ENCODE peak calls at places on chromosomes 7 and 10, in six cellular contexts. One of them, this sample, is unnamed.

GRCh38 chr10:84540617-84541288 is 212.4 kb downstream of the CCSER2 start:
- DNase-seq in neuronal stem cell: peak; percentile 67
- DNase-seq in IMR-90: peak; percentile 44
- DNase-seq in H9: peak; percentile 88
- DNase-seq in trophoblast cell: peak; percentile 62
- DNase-seq in H1: no peak
- DNase-seq in this sample: peak; percentile 71

GRCh38 chr10:127398140-127398966 is 150.8 kb upstream of the NPS start:
- DNase-seq in neuronal stem cell: peak; percentile 11
- DNase-seq in IMR-90: peak; percentile 73
- DNase-seq in H9: no peak
- DNase-seq in trophoblast cell: no peak
- DNase-seq in H1: no peak
- DNase-seq in this sample: peak; percentile 36

GRCh38 chr7:44505595-44505994 is 15.1 kb upstream of the NUDCD3 start:
- DNase-seq in neuronal stem cell: no peak
- DNase-seq in IMR-90: no peak
- DNase-seq in H9: no peak
- DNase-seq in trophoblast cell: no peak
- DNase-seq in H1: no peak
- DNase-seq in this sample: no peak

GRCh38 chr10:129940617-129941198 is 23.4 kb downstream of the EBF3 start:
- DNase-seq in neuronal stem cell: no peak
- DNase-seq in IMR-90: no peak
- DNase-seq in H9: no peak
- DNase-seq in trophoblast cell: no peak
- DNase-seq in H1: no peak
- DNase-seq in this sample: no peak

GRCh38 chr7:132141109-132141508 is 435.2 kb downstream of the PLXNA4 start:
- DNase-seq in neuronal stem cell: no peak
- DNase-seq in IMR-90: no peak
- DNase-seq in H9: no peak
- DNase-seq in trophoblast cell: no peak
- DNase-seq in H1: no peak
- DNase-seq in this sample: no peak

GRCh38 chr10:80454526-80455460 is 683 bp downstream of the TSPAN14 start:
- DNase-seq in neuronal stem cell: no peak
- DNase-seq in IMR-90: no peak
- DNase-seq in H9: peak; percentile 41
- DNase-seq in trophoblast cell: no peak
- DNase-seq in H1: no peak
- DNase-seq in this sample: peak; percentile 57

GRCh38 chr7:33807158-33807530 is 98.2 kb upstream of the BMPER start:
- DNase-seq in neuronal stem cell: no peak
- DNase-seq in IMR-90: no peak
- DNase-seq in H9: no peak
- DNase-seq in trophoblast cell: no peak
- DNase-seq in H1: no peak
- DNase-seq in this sample: no peak

GRCh38 chr10:51698473-51699063 is 827 bp downstream of the CSTF2T start:
- DNase-seq in neuronal stem cell: no peak
- DNase-seq in IMR-90: no peak
- DNase-seq in H9: no peak
- DNase-seq in trophoblast cell: no peak
- DNase-seq in H1: no peak
- DNase-seq in this sample: no peak

GRCh38 chr10:84801156-84801555 is 472.8 kb downstream of the CCSER2 start:
- DNase-seq in neuronal stem cell: no peak
- DNase-seq in IMR-90: no peak
- DNase-seq in H9: no peak
- DNase-seq in trophoblast cell: no peak
- DNase-seq in H1: no peak
- DNase-seq in this sample: no peak

GRCh38 chr10:124532106-124532641 is 70.6 kb downstream of the LHPP start:
- DNase-seq in neuronal stem cell: no peak
- DNase-seq in IMR-90: no peak
- DNase-seq in H9: peak; percentile 90
- DNase-seq in trophoblast cell: peak; percentile 95
- DNase-seq in H1: peak; percentile 33
- DNase-seq in this sample: no peak

GRCh38 chr7:91137447-91137846 is 126.8 kb upstream of the FZD1 start:
- DNase-seq in neuronal stem cell: no peak
- DNase-seq in IMR-90: no peak
- DNase-seq in H9: no peak
- DNase-seq in trophoblast cell: no peak
- DNase-seq in H1: no peak
- DNase-seq in this sample: no peak

GRCh38 chr7:7830122-7830878 is 111.9 kb upstream of the RPA3 start:
- DNase-seq in neuronal stem cell: no peak
- DNase-seq in IMR-90: no peak
- DNase-seq in H9: no peak
- DNase-seq in trophoblast cell: peak; percentile 30
- DNase-seq in H1: no peak
- DNase-seq in this sample: no peak

GRCh38 chr10:3091346-3091787 is 24.0 kb downstream of the PFKP start:
- DNase-seq in neuronal stem cell: no peak
- DNase-seq in IMR-90: peak; percentile 94
- DNase-seq in H9: no peak
- DNase-seq in trophoblast cell: peak; percentile 97
- DNase-seq in H1: no peak
- DNase-seq in this sample: peak; percentile 64

GRCh38 chr7:45699726-45700390 is 125.7 kb downstream of the ADCY1 start:
- DNase-seq in neuronal stem cell: no peak
- DNase-seq in IMR-90: no peak
- DNase-seq in H9: no peak
- DNase-seq in trophoblast cell: no peak
- DNase-seq in H1: no peak
- DNase-seq in this sample: no peak

GRCh38 chr7:132783824-132784223 is 207.6 kb upstream of the PLXNA4 start:
- DNase-seq in neuronal stem cell: no peak
- DNase-seq in IMR-90: peak; percentile 89
- DNase-seq in H9: no peak
- DNase-seq in trophoblast cell: peak; percentile 23
- DNase-seq in H1: peak; percentile 19
- DNase-seq in this sample: peak; percentile 76

GRCh38 chr10:88104213-88104612 is 240.8 kb downstream of the PTEN start:
- DNase-seq in neuronal stem cell: no peak
- DNase-seq in IMR-90: no peak
- DNase-seq in H9: no peak
- DNase-seq in trophoblast cell: no peak
- DNase-seq in H1: no peak
- DNase-seq in this sample: peak; percentile 42

GRCh38 chr10:93319855-93320254 is 162.3 kb downstream of the MYOF start:
- DNase-seq in neuronal stem cell: no peak
- DNase-seq in IMR-90: no peak
- DNase-seq in H9: no peak
- DNase-seq in trophoblast cell: no peak
- DNase-seq in H1: no peak
- DNase-seq in this sample: no peak
- H2AK5ac ChIP-seq in neuronal stem cell: no peak overlapping the region
- H2AK5ac ChIP-seq in IMR-90: no peak overlapping the region
- H2AK5ac ChIP-seq in H9: no peak overlapping the region
- H2AK5ac ChIP-seq in trophoblast cell: no peak overlapping the region
- H2AK5ac ChIP-seq in H1: no peak overlapping the region
- H2AK5ac ChIP-seq in this sample: no peak overlapping the region

DNA sequence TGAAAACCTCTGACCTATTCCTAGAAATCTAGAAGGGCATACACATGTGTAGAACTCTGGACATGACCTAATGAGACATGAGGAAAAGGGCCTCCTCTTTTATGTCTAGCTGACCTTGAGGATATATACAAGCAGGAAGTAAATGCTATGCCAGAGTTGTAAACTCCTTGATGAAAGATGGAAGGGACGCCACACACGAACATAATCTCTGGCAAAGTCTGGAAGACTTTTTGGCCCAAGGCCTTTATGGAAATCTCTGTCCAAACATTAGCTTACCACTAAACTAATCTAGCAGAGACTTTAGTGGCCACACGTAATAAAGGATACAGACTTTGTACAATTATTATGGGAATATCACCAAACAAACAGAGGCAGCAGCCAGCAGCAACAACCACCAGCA is 138.1 kb upstream of the THSD7A start:
- DNase-seq in neuronal stem cell: no peak
- DNase-seq in IMR-90: no peak
- DNase-seq in H9: no peak
- DNase-seq in trophoblast cell: no peak
- DNase-seq in H1: no peak
- DNase-seq in this sample: no peak
- H4K91ac ChIP-seq in neuronal stem cell: no peak overlapping the region
- H4K91ac ChIP-seq in IMR-90: no peak overlapping the region
- H4K91ac ChIP-seq in H9: no peak overlapping the region
- H4K91ac ChIP-seq in trophoblast cell: no peak overlapping the region
- H4K91ac ChIP-seq in H1: no peak overlapping the region
- H4K91ac ChIP-seq in this sample: no peak overlapping the region

GRCh38 chr7:99325597-99326407 is at the start of gene ARPC1A:
- DNase-seq in neuronal stem cell: peak; percentile 93
- DNase-seq in IMR-90: peak; percentile 91
- DNase-seq in H9: peak; percentile 94
- DNase-seq in trophoblast cell: peak; percentile 95
- DNase-seq in H1: peak; percentile 90
- DNase-seq in this sample: peak; percentile 94
- H2AK5ac ChIP-seq in neuronal stem cell: peak within 1 kb of the TSS; percentile 84
- H2AK5ac ChIP-seq in IMR-90: peak within 1 kb of the TSS; percentile 85
- H2AK5ac ChIP-seq in H9: no peak within 1 kb of the TSS
- H2AK5ac ChIP-seq in trophoblast cell: peak within 1 kb of the TSS; percentile 46
- H2AK5ac ChIP-seq in H1: no peak within 1 kb of the TSS
- H2AK5ac ChIP-seq in this sample: peak within 1 kb of the TSS; percentile 63

DNA sequence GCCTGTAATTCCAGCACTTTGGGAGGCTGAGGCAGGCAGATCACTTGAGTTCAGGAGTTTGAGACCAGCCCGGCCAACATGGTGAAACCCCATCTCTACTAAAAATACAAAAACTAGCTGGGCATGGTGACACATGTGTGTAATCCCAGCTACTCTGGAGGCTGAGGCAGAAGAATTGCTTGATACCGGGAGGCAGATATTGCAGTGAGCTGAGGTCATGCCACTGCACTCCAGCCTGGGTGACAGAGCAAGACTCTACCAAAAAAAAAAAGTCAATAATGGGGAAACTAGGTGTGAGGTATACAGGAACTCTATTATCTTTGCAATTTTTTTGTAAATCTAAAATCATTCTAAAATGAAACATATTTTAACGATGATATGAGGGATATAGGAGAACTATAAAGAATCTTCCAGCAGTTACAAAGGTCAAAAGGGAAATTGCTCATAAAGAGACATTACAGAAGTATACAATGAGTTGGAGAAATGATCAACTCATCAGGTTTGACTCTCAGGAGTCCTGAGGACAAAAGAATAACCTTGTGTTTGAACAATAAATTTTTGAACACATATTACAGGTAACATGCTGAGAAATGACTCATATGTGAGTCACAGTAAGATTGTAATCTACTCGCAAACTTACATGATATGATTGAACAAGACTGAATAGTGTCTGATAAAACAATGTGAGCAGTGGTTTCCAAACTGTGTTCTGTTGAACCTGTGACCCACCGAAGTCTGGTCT is 272.6 kb downstream of the FGFR2 start:
- DNase-seq in neuronal stem cell: no peak
- DNase-seq in IMR-90: no peak
- DNase-seq in H9: no peak
- DNase-seq in trophoblast cell: no peak
- DNase-seq in H1: no peak
- DNase-seq in this sample: no peak
- H4K91ac ChIP-seq in neuronal stem cell: no peak overlapping the region
- H4K91ac ChIP-seq in IMR-90: no peak overlapping the region
- H4K91ac ChIP-seq in H9: no peak overlapping the region
- H4K91ac ChIP-seq in trophoblast cell: no peak overlapping the region
- H4K91ac ChIP-seq in H1: no peak overlapping the region
- H4K91ac ChIP-seq in this sample: no peak overlapping the region

GRCh38 chr10:132776821-132777220 is 9.1 kb downstream of the NKX6-2 start:
- DNase-seq in neuronal stem cell: no peak
- DNase-seq in IMR-90: no peak
- DNase-seq in H9: no peak
- DNase-seq in trophoblast cell: no peak
- DNase-seq in H1: no peak
- DNase-seq in this sample: no peak

GRCh38 chr10:132776186-132776585 is 9.8 kb downstream of the NKX6-2 start:
- DNase-seq in neuronal stem cell: no peak
- DNase-seq in IMR-90: no peak
- DNase-seq in H9: no peak
- DNase-seq in trophoblast cell: no peak
- DNase-seq in H1: no peak
- DNase-seq in this sample: no peak

GRCh38 chr10:132774905-132775863 is 10.8 kb downstream of the NKX6-2 start:
- DNase-seq in neuronal stem cell: no peak
- DNase-seq in IMR-90: no peak
- DNase-seq in H9: peak; percentile 86
- DNase-seq in trophoblast cell: no peak
- DNase-seq in H1: no peak
- DNase-seq in this sample: no peak

GRCh38 chr10:132777441-132777840 is 8.5 kb downstream of the NKX6-2 start:
- DNase-seq in neuronal stem cell: no peak
- DNase-seq in IMR-90: no peak
- DNase-seq in H9: no peak
- DNase-seq in trophoblast cell: no peak
- DNase-seq in H1: no peak
- DNase-seq in this sample: no peak

DNA sequence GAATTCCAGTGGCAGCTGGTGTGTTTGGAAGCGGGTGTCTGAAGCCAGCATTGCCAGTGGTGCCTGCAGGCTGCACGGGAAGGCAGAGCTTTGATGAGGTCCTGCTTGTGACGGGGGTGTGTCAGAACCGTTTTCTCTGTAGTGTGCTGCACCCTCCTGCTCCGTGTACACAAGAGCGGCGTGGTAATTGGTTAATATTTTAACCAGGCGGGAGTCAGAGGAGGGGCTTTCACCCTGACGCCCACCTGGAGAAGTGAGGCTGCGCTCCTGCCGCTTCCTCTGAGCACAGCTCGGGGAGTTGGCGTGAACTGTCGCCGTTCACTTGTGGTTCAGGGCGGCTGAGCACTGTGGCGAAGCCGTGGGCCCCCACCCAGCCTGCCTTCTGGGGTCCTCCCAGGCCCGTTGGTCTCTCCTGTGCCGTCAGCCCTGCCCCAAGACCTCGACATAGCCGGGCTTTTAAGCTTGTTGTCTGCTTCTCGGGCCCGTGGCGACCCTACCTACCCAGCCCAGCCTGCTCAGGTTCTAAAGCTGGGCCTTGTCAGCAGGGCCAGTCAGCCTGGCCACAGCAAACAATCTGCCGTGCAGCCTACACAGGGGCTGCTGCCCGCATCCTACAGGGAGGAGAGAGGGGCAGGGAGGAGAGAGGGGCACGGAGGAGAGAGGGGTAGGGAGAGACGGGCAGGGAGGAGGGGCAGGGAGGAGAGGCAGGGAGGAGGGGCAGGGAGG is 11.6 kb downstream of the NKX6-2 start:
- DNase-seq in neuronal stem cell: no peak
- DNase-seq in IMR-90: no peak
- DNase-seq in H9: peak; percentile 50
- DNase-seq in trophoblast cell: no peak
- DNase-seq in H1: no peak
- DNase-seq in this sample: no peak
- H2AK5ac ChIP-seq in neuronal stem cell: peak overlapping the region; percentile 75
- H2AK5ac ChIP-seq in IMR-90: no peak overlapping the region
- H2AK5ac ChIP-seq in H9: no peak overlapping the region
- H2AK5ac ChIP-seq in trophoblast cell: no peak overlapping the region
- H2AK5ac ChIP-seq in H1: no peak overlapping the region
- H2AK5ac ChIP-seq in this sample: no peak overlapping the region

GRCh38 chr10:32155075-32155516 is 98.9 kb upstream of the KIF5B start:
- DNase-seq in neuronal stem cell: no peak
- DNase-seq in IMR-90: peak; percentile 63
- DNase-seq in H9: no peak
- DNase-seq in trophoblast cell: no peak
- DNase-seq in H1: no peak
- DNase-seq in this sample: peak; percentile 56
- H4K91ac ChIP-seq in neuronal stem cell: no peak overlapping the region
- H4K91ac ChIP-seq in IMR-90: no peak overlapping the region
- H4K91ac ChIP-seq in H9: no peak overlapping the region
- H4K91ac ChIP-seq in trophoblast cell: no peak overlapping the region
- H4K91ac ChIP-seq in H1: no peak overlapping the region
- H4K91ac ChIP-seq in this sample: no peak overlapping the region

GRCh38 chr10:28690545-28690944 is 13.2 kb downstream of the BAMBI start:
- DNase-seq in neuronal stem cell: no peak
- DNase-seq in IMR-90: no peak
- DNase-seq in H9: no peak
- DNase-seq in trophoblast cell: no peak
- DNase-seq in H1: no peak
- DNase-seq in this sample: no peak
- H2AK5ac ChIP-seq in neuronal stem cell: no peak overlapping the region
- H2AK5ac ChIP-seq in IMR-90: no peak overlapping the region
- H2AK5ac ChIP-seq in H9: no peak overlapping the region
- H2AK5ac ChIP-seq in trophoblast cell: no peak overlapping the region
- H2AK5ac ChIP-seq in H1: no peak overlapping the region
- H2AK5ac ChIP-seq in this sample: no peak overlapping the region

This sample was measured in mesenchymal stem cell.